ENCODE peak calls at places on chromosomes 5 and 9, in eight cellular contexts. C is adrenal gland; R is CD4-positive, CD25-positive, alpha-beta regulatory T cell; F is uterus; D is heart left ventricle; A is neuronal stem cell; X is tibial artery; G is aorta. H is an unnamed sample. For H3K4me1, the result is how much of the 10 kb centered on the place peaks cover.

GRCh38 chr5:16737620-16738364 is 121.0 kb upstream of the RETREG1 start:
- DNase-seq in D (no peak), A (no peak), F (no peak), X (no peak), C (no peak), R (no peak), G (no peak), H (no peak)

GRCh38 chr9:134404376-134405358 is 78.4 kb downstream of the RXRA start:
- DNase-seq in D (no peak), A (no peak), G (no peak), F (no peak), R (no peak), C (no peak), X (no peak), H (no peak)

GRCh38 chr5:52657231-52657645 is 130.5 kb upstream of the ITGA1 start:
- DNase-seq in C (no peak), R (no peak), F (no peak), G (no peak), A (peak), D (no peak), X (no peak), H (no peak)

GRCh38 chr5:82364497-82364896 is 86.3 kb upstream of the RPS23 start:
- DNase-seq in F (no peak), X (no peak), A (no peak), C (no peak), R (no peak), D (no peak), G (no peak), H (no peak)

GRCh38 chr5:78647411-78647818 is 1.2 kb downstream of the LHFPL2 start:
- DNase-seq in G (no peak), F (no peak), A (no peak), X (no peak), D (no peak), R (no peak), C (peak), H (no peak)

GRCh38 chr9:94656190-94656589 is 16.9 kb upstream of the FBP1 start:
- DNase-seq in X (no peak), C (no peak), R (no peak), G (peak), A (no peak), F (no peak), D (no peak), H (no peak)

GRCh38 chr5:105663671-105664070 is 2007.1 kb downstream of the EFNA5 start:
- DNase-seq in R (no peak), X (no peak), F (no peak), C (no peak), G (no peak), A (no peak), D (no peak), H (no peak)

GRCh38 chr5:91383956-91384300 is 811 bp upstream of the ARRDC3 start:
- DNase-seq in D (peak), G (no peak), X (no peak), A (peak), F (no peak), R (no peak), C (peak), H (no peak)

GRCh38 chr5:149162401-149163084 is 21.2 kb downstream of the ABLIM3 start:
- DNase-seq in F (no peak), G (no peak), A (no peak), X (no peak), D (no peak), R (no peak), C (no peak), H (no peak)

GRCh38 chr5:149157330-149157729 is 16.0 kb downstream of the ABLIM3 start:
- DNase-seq in R (no peak), X (no peak), F (no peak), C (no peak), D (no peak), G (no peak), A (no peak), H (no peak)

GRCh38 chr5:149156435-149157083 is 15.3 kb downstream of the ABLIM3 start:
- DNase-seq in F (no peak), X (no peak), C (no peak), R (no peak), G (no peak), D (no peak), A (no peak), H (no peak)

GRCh38 chr5:149160291-149160787 is 19.0 kb downstream of the ABLIM3 start:
- DNase-seq in X (no peak), F (no peak), G (no peak), C (no peak), R (no peak), A (no peak), D (no peak), H (peak)

GRCh38 chr5:149161026-149161687 is 19.9 kb downstream of the ABLIM3 start:
- DNase-seq in F (no peak), X (no peak), C (no peak), D (no peak), A (no peak), R (no peak), G (no peak), H (peak)
- H3K4me1 ChIP-seq in F (under half), X (under half), C (under half), D (half or more), A (under half), R (under half), G (under half), H (under half)

GRCh38 chr5:14767942-14768837 is 103.4 kb downstream of the ANKH start:
- DNase-seq in X (no peak), C (no peak), A (no peak), G (no peak), F (no peak), R (no peak), D (no peak), H (no peak)
- H3K27ac ChIP-seq in X (no peak), C (no peak), A (no peak), G (no peak), F (no peak), R (peak), D (no peak), H (peak)

DNA sequence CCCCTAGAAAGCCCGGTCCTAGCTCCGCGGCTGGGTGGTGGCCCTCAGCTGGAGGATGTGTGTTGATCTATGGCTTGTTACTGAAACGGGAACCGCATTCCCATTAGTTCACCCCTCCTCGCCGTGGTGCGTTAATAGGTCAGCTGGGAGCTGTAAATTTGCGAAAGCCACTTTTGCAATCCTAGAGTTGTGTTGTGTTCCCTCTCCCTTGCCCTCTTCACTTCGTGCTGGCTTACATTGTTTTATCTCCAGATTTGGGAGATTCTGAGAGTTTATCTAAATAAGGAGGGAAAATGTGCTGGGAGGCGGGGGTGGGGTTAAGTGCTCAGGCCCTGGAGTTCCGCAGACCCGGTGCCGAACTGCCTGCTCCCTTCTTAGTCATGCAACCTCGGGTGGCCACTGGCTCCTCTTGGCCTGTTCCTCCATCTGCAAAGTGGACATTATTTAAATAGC is 62.8 kb downstream of the HMCN2 start:
- DNase-seq in C (no peak), F (peak), A (no peak), D (no peak), X (peak), R (no peak), G (no peak), H (peak)
- H3K4me1 ChIP-seq in C (under half), F (under half), A (under half), D (under half), X (under half), R (under half), G (under half), H (under half)

GRCh38 chr5:154042751-154043150 is 4.0 kb downstream of the MFAP3 start:
- DNase-seq in A (no peak), R (no peak), G (no peak), C (no peak), F (no peak), D (no peak), X (no peak), H (no peak)
- H3K27ac ChIP-seq in A (no peak), R (no peak), G (no peak), C (no peak), F (peak), D (peak), X (no peak), H (no peak)

DNA sequence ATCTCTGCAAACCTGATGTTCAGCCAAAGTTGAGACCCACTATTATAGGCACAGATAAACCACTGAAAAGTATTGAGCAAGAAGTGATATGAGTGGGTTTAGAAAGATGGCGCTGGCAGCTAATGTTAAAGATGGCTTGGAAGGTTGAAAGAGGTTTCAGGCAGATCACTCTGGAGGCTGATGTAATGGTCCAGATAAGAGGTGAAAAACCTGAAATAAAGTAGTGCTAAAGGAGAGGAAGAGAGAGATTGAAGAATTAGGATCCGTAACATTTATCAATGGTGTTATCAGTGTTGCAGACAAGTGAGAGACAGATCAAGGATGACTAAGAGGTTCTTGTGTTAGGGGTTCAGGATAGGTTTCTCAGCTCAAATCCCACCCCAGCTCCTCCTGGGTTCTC is 58.3 kb downstream of the SLC44A1 start:
- DNase-seq in X (no peak), C (no peak), F (no peak), D (no peak), A (no peak), R (no peak), G (no peak), H (no peak)
- H3K4me1 ChIP-seq in X (under half), C (under half), F (under half), D (under half), A (under half), R (under half), G (under half), H (under half)

GRCh38 chr9:125682340-125682739 is 24.7 kb downstream of the MAPKAP1 start:
- DNase-seq in F (no peak), G (no peak), D (no peak), R (no peak), A (no peak), X (no peak), C (no peak), H (no peak)
- H3K27ac ChIP-seq in F (no peak), G (no peak), D (no peak), R (no peak), A (no peak), X (no peak), C (no peak), H (no peak)

GRCh38 chr9:68470634-68471033 is 70.0 kb downstream of the TMEM252 start:
- DNase-seq in A (no peak), C (no peak), G (no peak), R (no peak), D (no peak), F (no peak), X (no peak), H (no peak)

GRCh38 chr9:68476889-68477288 is 63.8 kb downstream of the TMEM252 start:
- DNase-seq in G (no peak), A (no peak), D (peak), R (no peak), F (no peak), X (no peak), C (no peak), H (no peak)

GRCh38 chr9:68472119-68472518 is 68.6 kb downstream of the TMEM252 start:
- DNase-seq in G (no peak), F (no peak), R (no peak), D (no peak), X (no peak), C (no peak), A (no peak), H (no peak)

GRCh38 chr9:68473790-68474189 is 66.9 kb downstream of the TMEM252 start:
- DNase-seq in F (no peak), D (no peak), R (no peak), C (no peak), A (no peak), X (no peak), G (no peak), H (no peak)
- H3K4me1 ChIP-seq in F (under half), D (under half), R (under half), C (under half), A (under half), X (half or more), G (under half), H (under half)

DNA sequence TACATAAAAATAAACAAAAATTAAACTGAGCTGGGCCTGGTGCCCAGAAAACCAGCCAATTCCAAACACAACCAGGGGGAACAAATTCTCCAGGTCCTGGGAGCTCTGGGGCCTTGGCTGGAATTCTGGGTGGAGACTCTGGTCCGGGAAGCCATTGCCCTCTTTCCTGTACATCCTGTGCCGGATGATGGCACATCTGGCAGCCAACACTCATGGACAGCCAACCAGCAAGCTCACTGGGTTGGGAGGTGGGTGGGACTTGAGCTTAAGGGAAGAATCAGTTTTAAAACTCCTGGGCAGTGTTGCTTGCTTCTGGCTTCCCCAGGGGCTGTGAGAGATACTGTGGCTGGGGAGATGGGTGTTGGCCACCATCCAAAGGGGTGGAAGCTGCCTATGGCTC is 56.1 kb downstream of the PCDH1 start:
- DNase-seq in G (peak), A (no peak), X (peak), R (no peak), D (peak), C (no peak), F (no peak), H (no peak)
- H3K27ac ChIP-seq in G (no peak), A (no peak), X (peak), R (no peak), D (peak), C (no peak), F (peak), H (peak)

DNA sequence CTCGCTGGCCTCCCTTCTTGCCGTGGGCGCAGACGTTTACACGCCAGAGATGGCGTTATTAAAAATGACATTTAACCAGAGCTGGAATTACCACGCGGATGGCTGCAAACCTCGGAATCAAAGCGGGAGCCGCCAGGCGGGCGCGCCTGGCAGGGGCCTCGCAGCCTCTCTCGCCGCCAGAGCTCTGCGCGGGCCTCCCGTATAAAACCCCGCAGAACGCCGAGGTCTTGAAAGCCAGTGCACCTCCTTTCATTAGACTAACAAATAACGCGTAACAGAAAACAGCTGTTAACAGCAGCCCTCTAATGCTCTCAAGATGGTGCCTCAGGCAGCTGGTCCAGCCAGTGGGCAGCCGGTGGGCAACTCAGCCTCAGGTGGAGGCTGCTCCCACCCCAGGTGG is 10.2 kb downstream of the PRRX2 start:
- DNase-seq in C (no peak), F (no peak), A (no peak), D (no peak), X (no peak), R (no peak), G (no peak), H (no peak)
- H3K4me1 ChIP-seq in C (under half), F (under half), A (under half), D (under half), X (half or more), R (under half), G (under half), H (under half)